ENCODE peak calls at places on chromosomes 13 and 19, in seven cellular contexts. K, S, Q, H, R, F and P are unnamed samples. For H3K36me3, the result is how much of the 10 kb centered on the place peaks cover.

GRCh38 chr19:39483141-39483540 is 2.5 kb downstream of the TIMM50 start:
- DNase-seq in F (no peak), H (no peak), S (no peak), R (no peak), Q (no peak), K (no peak), P (no peak)

GRCh38 chr19:6519289-6519688 is 11.5 kb upstream of the TNFSF9 start:
- DNase-seq in F (no peak), H (no peak), Q (no peak), S (peak), R (no peak), K (no peak), P (no peak)

GRCh38 chr19:33438987-33439781 is 65.7 kb downstream of the CEBPG start:
- DNase-seq in F (peak), H (no peak), S (no peak), K (no peak), R (peak), Q (no peak), P (no peak)

GRCh38 chr13:96431044-96431581 is 341.2 kb downstream of the HS6ST3 start:
- DNase-seq in H (no peak), K (no peak), S (no peak), Q (no peak), R (no peak), F (no peak), P (no peak)

GRCh38 chr13:91347996-91348905 is 764 bp downstream of the MIR17HG start:
- DNase-seq in S (peak), Q (peak), K (no peak), R (peak), F (peak), H (peak), P (no peak)

GRCh38 chr19:13883665-13884064 is 6.7 kb downstream of the NANOS3 start:
- DNase-seq in H (no peak), S (no peak), R (no peak), K (no peak), Q (no peak), F (no peak), P (no peak)

GRCh38 chr19:44051654-44052402 is at the start of gene ZNF223:
- DNase-seq in H (peak), S (peak), F (peak), R (peak), K (peak), Q (peak), P (peak)

GRCh38 chr13:102757006-102757405 is 16.6 kb downstream of the TEX30 start:
- DNase-seq in Q (no peak), R (no peak), F (no peak), H (no peak), S (no peak), K (no peak), P (no peak)

GRCh38 chr13:31204592-31204991 is 4.8 kb downstream of the B3GLCT start:
- DNase-seq in R (no peak), K (no peak), F (no peak), H (no peak), Q (peak), S (peak), P (no peak)

GRCh38 chr13:41418027-41418426 is 39.3 kb upstream of the RGCC start:
- DNase-seq in Q (no peak), R (no peak), S (peak), F (no peak), K (no peak), H (no peak), P (peak)

GRCh38 chr13:40922437-40923040 is 96.6 kb downstream of the ELF1 start:
- DNase-seq in H (no peak), S (no peak), K (no peak), Q (no peak), F (peak), R (peak), P (no peak)

GRCh38 chr19:58055483-58055874 is 3.6 kb upstream of the ZNF135 start:
- DNase-seq in K (no peak), Q (no peak), H (no peak), F (no peak), S (no peak), R (no peak), P (no peak)

GRCh38 chr19:42189133-42189532 is 28.3 kb downstream of the DEDD2 start:
- DNase-seq in R (no peak), K (no peak), S (no peak), H (no peak), Q (no peak), F (no peak), P (no peak)

DNA sequence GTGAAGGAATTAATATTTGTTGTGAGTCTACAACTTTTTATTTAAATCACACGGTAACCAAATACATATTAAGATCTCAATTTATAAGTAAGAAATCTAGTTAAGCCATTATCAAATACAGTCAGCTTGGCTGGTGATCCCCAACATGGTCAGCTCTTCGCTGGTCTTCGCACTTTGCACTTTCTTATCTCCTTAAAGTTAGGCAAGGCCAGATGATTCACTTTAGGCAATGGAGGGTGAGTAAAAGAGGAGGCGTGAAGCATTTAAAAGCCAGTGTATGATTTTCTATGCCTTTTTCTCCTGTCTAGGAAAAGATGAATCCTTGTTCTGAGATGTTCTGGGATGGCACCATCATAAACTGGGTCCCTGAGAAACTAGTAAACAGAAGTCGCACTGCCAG is 793.7 kb upstream of the ARGLU1 start:
- DNase-seq in Q (no peak), F (no peak), K (no peak), S (peak), H (no peak), R (no peak), P (no peak)
- H3K36me3 ChIP-seq in Q (under half), F (under half), K (under half), S (under half), H (under half), R (under half), P (under half)

DNA sequence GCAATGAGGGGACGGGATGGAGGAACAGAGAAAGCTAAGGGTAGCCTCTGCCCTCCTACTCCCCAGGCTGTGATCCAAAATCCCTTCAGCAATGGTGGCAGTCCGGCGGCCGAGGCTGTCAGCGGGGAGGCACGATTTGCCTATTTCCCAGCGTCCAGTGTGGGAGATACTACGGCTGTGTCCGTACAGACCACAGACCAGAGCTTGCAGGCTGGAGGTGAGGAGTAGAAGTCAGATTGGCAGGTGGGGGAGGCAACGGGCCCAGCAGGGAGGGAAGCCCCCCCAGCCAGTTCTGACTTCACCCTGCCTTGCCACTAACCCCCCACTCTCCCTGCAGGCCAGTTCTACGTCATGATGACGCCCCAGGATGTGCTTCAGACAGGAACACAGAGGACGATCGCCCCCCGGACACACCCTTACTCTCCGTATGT is 1.6 kb downstream of the USF2 start:
- DNase-seq in H (no peak), Q (no peak), F (no peak), S (no peak), R (peak), K (no peak), P (no peak)
- H3K36me3 ChIP-seq in H (under half), Q (under half), F (under half), S (under half), R (under half), K (under half), P (half or more)

GRCh38 chr13:77105051-77105450 is 78.1 kb upstream of the FBXL3 start:
- DNase-seq in R (no peak), H (no peak), K (no peak), S (no peak), Q (no peak), F (no peak), P (no peak)
- H3K36me3 ChIP-seq in R (under half), H (under half), K (under half), S (under half), Q (under half), F (under half), P (under half)

DNA sequence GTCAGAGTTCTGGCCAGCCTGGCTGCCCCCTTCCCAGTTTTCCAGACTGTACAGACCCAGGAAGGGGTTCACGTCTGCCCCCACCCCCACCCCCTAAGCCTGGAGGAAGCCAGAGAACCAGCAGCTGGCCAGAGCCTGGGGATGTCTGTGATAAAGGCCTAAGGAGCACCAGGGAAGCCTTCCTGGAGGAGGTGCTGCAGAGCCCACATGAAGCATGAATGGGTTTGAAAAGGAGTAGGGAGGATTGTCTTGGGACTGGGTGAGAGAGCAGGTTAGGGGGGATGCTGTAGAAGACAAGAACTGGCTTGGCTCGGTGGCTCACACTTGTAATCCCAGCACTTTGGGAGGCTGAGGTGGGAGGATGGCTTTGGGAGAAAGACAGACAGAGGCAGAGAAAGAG is 5.8 kb downstream of the SHKBP1 start:
- DNase-seq in H (no peak), R (no peak), Q (no peak), S (no peak), F (no peak), K (no peak), P (no peak)
- H3K36me3 ChIP-seq in H (under half), R (under half), Q (under half), S (under half), F (under half), K (half or more), P (half or more)